ENCODE peak calls at places on chromosomes 16 and 17, in seven cellular contexts. M is fibroblast of lung, Y is dorsolateral prefrontal cortex, I is astrocyte of the spinal cord, B is Peyer's patch, H is ovary, K is fibroblast of the aortic adventitia. P is an unnamed sample.

GRCh38 chr17:60443713-60444112 is 21.4 kb downstream of the CHCT1 start:
- DNase-seq in M (no peak), Y (no peak), I (no peak), B (no peak), H (no peak), K (no peak), P (no peak)

GRCh38 chr17:12180644-12181261 is 160.1 kb downstream of the MAP2K4 start:
- DNase-seq in M (peak), Y (peak), I (peak), B (no peak), H (peak), K (peak), P (peak)

GRCh38 chr17:3985800-3986199 is 21.6 kb upstream of the ATP2A3 start:
- DNase-seq in M (no peak), Y (no peak), I (no peak), B (no peak), H (no peak), K (no peak), P (no peak)

GRCh38 chr17:2090804-2091534 is 36.1 kb downstream of the HIC1 start:
- DNase-seq in M (peak), Y (no peak), I (peak), B (no peak), H (peak), K (peak), P (peak)

GRCh38 chr17:31394544-31394943 is 3.1 kb downstream of the RAB11FIP4 start:
- DNase-seq in M (peak), Y (peak), I (peak), B (no peak), H (peak), K (peak), P (peak)

GRCh38 chr17:80826955-80827645 is 164.5 kb upstream of the CHMP6 start:
- DNase-seq in M (peak), Y (peak), I (peak), B (no peak), H (no peak), K (peak), P (peak)

GRCh38 chr16:89412811-89413210 is 77.5 kb downstream of the ANKRD11 start:
- DNase-seq in M (no peak), Y (no peak), I (no peak), B (no peak), H (no peak), K (no peak), P (peak)

GRCh38 chr16:55622930-55623561 is 32.7 kb upstream of the SLC6A2 start:
- DNase-seq in M (no peak), Y (no peak), I (peak), B (no peak), H (no peak), K (no peak), P (no peak)

GRCh38 chr16:60582528-60582927 is 1453.7 kb downstream of the CDH8 start:
- DNase-seq in M (no peak), Y (no peak), I (no peak), B (no peak), H (no peak), K (no peak), P (no peak)

GRCh38 chr17:21199311-21199710 is 14.7 kb downstream of the TMEM11 start:
- DNase-seq in M (peak), Y (no peak), I (peak), B (no peak), H (no peak), K (peak), P (peak)

GRCh38 chr16:13982446-13982845 is 62.5 kb downstream of the ERCC4 start:
- DNase-seq in M (peak), Y (no peak), I (peak), B (no peak), H (no peak), K (no peak), P (peak)

GRCh38 chr16:19708498-19709205 is 9.4 kb downstream of the KNOP1 start:
- DNase-seq in M (no peak), Y (no peak), I (no peak), B (no peak), H (no peak), K (no peak), P (no peak)

GRCh38 chr16:71467810-71468209 is 5.8 kb upstream of the ZNF23 start:
- DNase-seq in M (peak), Y (no peak), I (peak), B (no peak), H (peak), K (peak), P (peak)

GRCh38 chr17:76276069-76276431 is 10.9 kb downstream of the UBALD2 start:
- DNase-seq in M (no peak), Y (no peak), I (no peak), B (peak), H (no peak), K (no peak), P (no peak)

GRCh38 chr17:77370536-77370935 is 229.8 kb downstream of the SEC14L1 start:
- DNase-seq in M (no peak), Y (no peak), I (no peak), B (no peak), H (peak), K (no peak), P (no peak)

GRCh38 chr16:27332105-27332504 is 18.3 kb downstream of the IL4R start:
- DNase-seq in M (no peak), Y (no peak), I (peak), B (no peak), H (no peak), K (no peak), P (no peak)

DNA sequence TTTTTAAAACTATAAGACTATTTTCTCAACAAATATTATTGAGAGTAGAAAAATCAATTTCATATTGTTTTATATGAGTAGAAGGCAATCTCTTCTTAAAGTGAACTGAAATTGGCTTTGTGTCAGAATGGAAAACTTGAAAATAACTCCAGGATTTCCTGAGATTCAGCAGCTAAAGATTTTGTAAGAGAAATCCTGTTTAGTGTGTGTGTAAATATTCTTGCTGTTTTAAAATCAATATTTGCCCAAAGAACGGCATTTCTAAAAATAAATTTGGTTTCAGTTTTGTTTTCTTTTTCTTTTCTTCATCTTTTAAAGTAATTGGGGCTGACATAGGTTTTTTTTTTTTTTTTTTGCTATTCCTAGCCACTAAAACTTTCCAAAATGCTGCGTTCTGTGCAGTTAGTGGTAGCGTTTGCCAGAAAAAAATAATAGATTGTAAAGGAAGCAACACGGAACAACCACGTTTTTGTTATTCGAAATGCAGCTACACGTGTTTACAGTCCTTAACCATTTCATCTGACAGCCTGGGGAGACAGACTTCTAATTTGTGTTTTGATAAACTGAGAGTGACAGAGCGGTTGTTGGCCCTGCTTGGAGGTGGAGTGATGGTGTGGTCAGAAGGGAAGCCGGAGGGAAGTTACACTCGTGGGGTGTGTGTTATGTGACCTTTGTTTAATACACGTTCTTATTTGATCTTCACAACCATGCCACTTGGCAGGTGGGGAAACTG is 21.6 kb upstream of the SMPD3 start:
- DNase-seq in M (no peak), Y (no peak), I (no peak), B (peak), H (no peak), K (peak), P (no peak)
- H3K4me3 ChIP-seq in M (peak), Y (peak), I (no peak), B (no peak), H (no peak), K (no peak), P (peak)

GRCh38 chr17:13302983-13303382 is 285.2 kb upstream of the ELAC2 start:
- DNase-seq in M (no peak), Y (no peak), I (no peak), B (no peak), H (no peak), K (no peak), P (no peak)

GRCh38 chr17:13310858-13311257 is 290.9 kb downstream of the HS3ST3A1 start:
- DNase-seq in M (no peak), Y (no peak), I (no peak), B (no peak), H (no peak), K (no peak), P (no peak)

GRCh38 chr17:13311301-13311700 is 290.4 kb downstream of the HS3ST3A1 start:
- DNase-seq in M (peak), Y (no peak), I (peak), B (no peak), H (no peak), K (peak), P (peak)

DNA sequence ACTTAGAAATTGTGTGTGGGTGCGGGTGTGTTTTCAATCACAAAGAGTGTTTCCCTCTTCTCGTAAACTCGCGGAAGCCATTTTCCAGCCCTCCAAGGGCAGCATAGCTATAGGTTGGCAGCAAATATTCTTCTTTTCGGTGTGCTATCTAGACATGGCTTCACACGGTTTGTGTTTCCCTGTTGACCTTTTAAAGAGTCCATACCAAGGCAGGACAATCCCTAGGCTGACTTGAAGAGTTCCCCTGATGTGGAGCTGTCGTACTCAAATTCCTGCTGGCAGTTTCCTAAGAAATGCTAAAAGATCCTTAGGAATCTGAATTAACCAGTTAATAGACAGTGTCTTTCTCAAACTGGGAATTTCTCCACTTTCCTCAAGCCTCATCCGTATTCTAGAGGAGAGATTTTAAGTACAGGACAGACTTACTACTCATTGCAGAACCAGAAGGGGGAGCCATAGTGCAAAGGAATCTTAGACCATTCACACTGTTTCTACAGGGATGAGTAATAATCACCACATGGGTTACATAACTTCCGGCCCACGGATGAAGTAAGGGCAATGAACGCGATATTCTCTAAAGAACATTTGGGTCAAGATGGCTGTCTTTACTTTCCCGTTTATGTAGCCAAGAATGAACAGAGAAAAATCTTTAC is 288.6 kb upstream of the ELAC2 start:
- DNase-seq in M (peak), Y (no peak), I (peak), B (no peak), H (no peak), K (peak), P (peak)
- TF ChIP-seq CTCF in M (peak), Y (no peak), I (peak), B (peak), H (no peak), K (peak), P (peak)

DNA sequence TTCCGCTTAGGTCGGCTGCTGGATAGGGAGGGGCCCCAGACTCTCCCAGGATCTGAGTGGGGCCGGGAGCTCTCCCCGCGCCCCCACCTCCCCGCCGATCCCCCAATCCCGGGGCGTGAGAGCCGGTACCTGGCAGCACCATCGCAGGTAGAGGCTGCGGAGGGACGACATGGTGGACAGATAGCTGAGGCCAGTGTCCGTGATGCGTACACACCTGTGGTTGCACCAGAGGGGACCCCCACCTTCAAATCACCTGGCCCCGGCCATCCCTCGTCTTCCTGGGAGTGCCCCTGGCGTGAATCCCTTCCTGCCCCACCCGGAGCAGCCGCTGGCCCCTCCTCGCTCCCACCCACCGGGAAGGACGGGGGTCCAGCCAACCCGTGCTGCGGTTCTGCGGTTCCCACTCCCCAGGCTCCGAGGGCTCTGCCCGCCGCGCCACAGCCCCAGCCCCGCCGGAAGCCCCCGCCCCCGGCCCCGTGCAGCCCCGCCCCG is 4.7 kb upstream of the WDR24 start:
- DNase-seq in M (no peak), Y (no peak), I (no peak), B (no peak), H (no peak), K (no peak), P (no peak)
- H3K4me3 ChIP-seq in M (no peak), Y (peak), I (no peak), B (peak), H (no peak), K (no peak), P (no peak)

GRCh38 chr17:8630227-8630801 is at the start of gene MYH10:
- DNase-seq in M (no peak), Y (no peak), I (no peak), B (no peak), H (peak), K (no peak), P (no peak)
- TF ChIP-seq CTCF in M (peak), Y (no peak), I (peak), B (no peak), H (peak), K (peak), P (peak)

DNA sequence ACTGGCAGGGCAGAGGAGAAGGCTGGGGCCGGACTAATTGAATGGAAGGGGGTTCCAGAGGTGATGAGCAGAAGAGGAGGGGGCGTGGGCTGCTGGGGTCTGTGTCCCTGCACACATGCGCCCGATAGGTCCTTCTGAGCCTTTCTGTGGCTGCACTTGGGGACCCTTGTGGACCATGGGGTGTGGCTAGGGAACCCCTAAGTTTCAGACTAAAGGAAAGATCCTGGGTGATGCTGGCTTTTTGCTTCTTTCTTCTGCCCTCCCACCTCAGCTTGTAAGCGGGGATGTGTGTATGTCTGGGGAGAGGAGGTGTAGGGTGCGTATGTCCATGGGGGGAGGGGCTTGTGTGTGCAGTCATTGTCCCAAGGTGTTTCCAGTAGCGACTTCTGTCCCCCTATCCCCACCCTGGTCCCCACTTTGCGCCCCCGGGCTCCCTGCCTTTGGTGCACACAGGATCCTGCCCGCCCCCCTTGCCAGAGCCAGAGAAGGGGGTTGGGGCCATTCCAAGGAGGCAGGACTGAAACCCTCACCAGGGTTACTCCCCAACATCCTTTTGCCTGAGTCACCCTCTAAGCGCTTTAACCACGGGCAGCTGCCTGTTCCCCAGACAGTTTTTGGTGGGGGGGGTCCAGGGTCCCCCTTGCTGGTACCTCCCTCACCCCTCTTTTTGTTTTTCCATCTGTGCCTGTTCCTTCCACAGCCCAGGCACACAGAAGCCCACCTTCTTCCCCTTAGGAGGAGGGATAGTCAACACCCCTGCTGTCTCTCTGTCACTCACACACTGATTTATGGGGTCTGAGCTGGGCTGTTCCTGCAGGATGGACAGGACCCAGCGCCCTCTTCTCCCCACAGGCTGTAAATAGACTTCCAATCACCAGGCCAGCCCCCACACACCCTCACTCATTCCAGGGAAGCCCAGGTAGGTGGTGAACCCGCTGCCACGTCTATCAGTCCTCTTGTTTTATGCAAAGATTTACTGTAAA is 83.2 kb downstream of the ARHGAP23 start:
- DNase-seq in M (peak), Y (no peak), I (peak), B (no peak), H (peak), K (peak), P (peak)
- H3K4me3 ChIP-seq in M (no peak), Y (peak), I (no peak), B (no peak), H (no peak), K (no peak), P (no peak)

P was measured in choroid plexus epithelial cell.